ENCODE peak calls at places on chromosomes 2 and 18, in eight cellular contexts. P is chondrocyte, J is fibroblast of pulmonary artery, Z is mucosa of descending colon, R is ovary, N is AG04450, T is foreskin fibroblast, G is DND-41. X is an unnamed sample.
A peak's percentile ranks its signal among the peaks of the same experiment; 100 is the strongest.

GRCh38 chr2:112185131-112185530 is 46.9 kb downstream of the FBLN7 start:
- DNase-seq in P (no peak), J (no peak), Z (no peak), R (no peak), N (no peak), T (no peak), G (no peak), X (no peak)

GRCh38 chr2:122078451-122078850 is 323.0 kb downstream of the TSN start:
- DNase-seq in P (no peak), J (peak; percentile 76), Z (no peak), R (no peak), N (no peak), T (no peak), G (no peak), X (no peak)

GRCh38 chr2:111106720-111107119 is 14.0 kb upstream of the BCL2L11 start:
- DNase-seq in P (no peak), J (no peak), Z (no peak), R (no peak), N (no peak), T (no peak), G (no peak), X (no peak)

GRCh38 chr2:232633413-232634318 is at the start of gene EFHD1:
- DNase-seq in P (peak; percentile 98), J (peak; percentile 44), Z (peak; percentile 63), R (peak; percentile 88), N (no peak), T (peak; percentile 85), G (no peak), X (peak; percentile 77)

GRCh38 chr2:229273384-229274338 is 2.6 kb upstream of the PID1 start:
- DNase-seq in P (no peak), J (peak; percentile 88), Z (peak; percentile 90), R (peak; percentile 45), N (peak; percentile 23), T (peak; percentile 89), G (peak; percentile 18), X (peak; percentile 92)

GRCh38 chr2:193966590-193966989 is 1690.4 kb upstream of the SLC39A10 start:
- DNase-seq in P (no peak), J (peak; percentile 87), Z (no peak), R (no peak), N (peak; percentile 3), T (peak; percentile 77), G (no peak), X (no peak)

GRCh38 chr2:233995985-233996384 is 54.5 kb upstream of the SPP2 start:
- DNase-seq in P (no peak), J (peak; percentile 31), Z (no peak), R (no peak), N (no peak), T (peak; percentile 58), G (no peak), X (no peak)

GRCh38 chr2:159124931-159125467 is 156.6 kb downstream of the TANC1 start:
- DNase-seq in P (no peak), J (no peak), Z (peak; percentile 67), R (no peak), N (no peak), T (peak; percentile 24), G (no peak), X (no peak)

GRCh38 chr2:2768476-2768875 is 437.4 kb upstream of the MYT1L start:
- DNase-seq in P (no peak), J (no peak), Z (no peak), R (no peak), N (no peak), T (no peak), G (no peak), X (no peak)

GRCh38 chr18:30566877-30567276 is 475.7 kb downstream of the DSC3 start:
- DNase-seq in P (no peak), J (no peak), Z (no peak), R (no peak), N (no peak), T (no peak), G (no peak), X (no peak)

DNA sequence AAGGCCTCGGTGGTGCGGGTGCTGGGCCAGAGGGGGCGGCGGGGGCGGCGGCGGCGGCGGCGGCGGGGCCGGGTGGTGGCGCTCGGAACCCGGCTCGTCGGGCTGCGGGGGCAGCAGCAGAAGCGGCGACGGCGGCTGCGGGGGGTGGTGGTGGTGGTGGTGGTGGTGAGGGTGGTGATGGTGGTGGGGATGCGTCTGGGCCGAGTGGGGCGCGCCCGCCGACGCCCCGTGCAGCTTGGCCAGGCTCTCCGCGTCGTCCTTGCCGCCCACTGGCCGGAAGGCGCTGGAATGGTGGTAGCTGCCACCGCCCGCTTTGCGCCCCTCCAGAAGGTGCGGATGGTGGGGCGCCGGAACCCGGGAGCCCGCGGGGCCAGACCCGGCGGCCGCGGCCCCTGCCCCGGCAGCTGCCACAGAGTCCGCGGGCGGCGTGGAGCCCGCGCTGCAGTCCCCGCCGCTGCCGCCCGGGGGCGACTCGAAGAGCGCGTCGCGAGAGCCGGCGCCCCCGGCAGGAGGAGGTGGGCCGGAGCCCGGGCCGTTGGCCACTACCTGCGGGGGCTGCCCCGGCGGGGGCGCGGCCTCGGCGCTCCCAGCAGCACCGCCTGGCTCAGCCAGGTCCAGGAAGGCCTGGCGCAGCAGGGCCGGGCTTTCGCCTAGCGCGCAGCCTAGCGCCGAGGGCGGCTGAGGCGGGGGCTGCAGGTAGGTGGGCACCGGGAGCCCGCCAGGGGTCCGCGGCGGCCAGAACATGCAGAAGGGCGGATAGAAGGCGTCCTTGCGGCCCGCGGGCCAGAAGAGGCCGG is 4.2 kb downstream of the SKOR2 start:
- DNase-seq in P (no peak), J (no peak), Z (no peak), R (no peak), N (no peak), T (no peak), G (no peak), X (no peak)
- TF ChIP-seq CTCF in P (peak; percentile 71), J (no peak), Z (no peak), R (no peak), N (peak; percentile 2), T (no peak), G (no peak), X (no peak)

DNA sequence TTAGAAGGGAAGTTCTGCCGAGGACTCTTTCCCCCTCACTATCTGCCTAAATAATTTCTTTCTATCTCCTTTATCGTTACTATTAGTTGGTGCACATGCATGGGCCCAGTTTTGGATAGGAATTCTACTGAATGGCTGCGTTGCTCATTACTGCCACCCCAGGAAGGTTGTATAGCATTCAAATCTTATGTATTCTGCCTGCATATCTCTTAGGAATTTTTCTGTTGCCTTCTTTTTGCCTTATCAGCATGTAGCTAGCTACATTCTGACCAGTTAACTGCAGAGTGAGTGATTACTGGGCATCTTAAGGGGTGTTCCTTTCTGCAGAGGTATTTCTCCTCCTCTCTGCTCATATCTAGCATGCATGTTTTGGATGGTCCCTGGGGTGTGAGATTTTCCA is 239.6 kb downstream of the TDRD15 start:
- DNase-seq in P (no peak), J (no peak), Z (no peak), R (no peak), N (no peak), T (no peak), G (no peak), X (no peak)
- TF ChIP-seq CTCF in P (no peak), J (no peak), Z (no peak), R (no peak), N (peak; percentile 5), T (no peak), G (peak; percentile 11), X (no peak)

DNA sequence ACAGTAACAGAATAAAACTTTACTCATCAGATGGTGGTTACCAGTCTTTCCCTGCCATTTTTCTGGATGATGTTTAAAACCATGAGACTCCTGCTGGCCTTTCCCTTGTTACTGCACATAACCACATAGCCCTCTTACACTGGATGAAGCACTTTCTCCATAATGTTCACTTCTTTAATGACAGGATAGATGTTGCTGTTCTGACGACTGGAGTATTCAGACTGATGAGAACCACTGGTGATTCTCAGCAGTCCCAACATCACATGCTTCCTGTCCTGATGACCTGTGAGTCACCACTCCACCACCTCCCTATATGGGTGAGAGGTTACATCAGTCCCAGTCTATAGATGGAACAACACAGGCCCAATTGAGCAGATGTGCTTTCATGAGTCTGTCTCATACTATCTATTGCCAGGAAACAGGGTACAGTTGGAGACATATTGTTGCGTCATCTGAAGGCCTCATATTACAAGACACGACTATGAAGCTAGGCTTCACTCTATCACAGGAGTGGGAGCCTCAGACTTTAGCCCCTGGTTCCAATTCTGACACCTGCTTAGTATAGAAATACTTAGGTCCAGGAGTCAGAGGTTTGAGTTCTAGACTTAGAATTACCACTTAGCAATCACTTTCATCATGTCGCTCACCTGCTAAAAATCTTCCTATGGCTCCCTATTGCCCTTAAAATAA is 145.7 kb upstream of the KLF7 start:
- DNase-seq in P (no peak), J (peak; percentile 99), Z (peak; percentile 28), R (no peak), N (peak; percentile 93), T (peak; percentile 99), G (no peak), X (peak; percentile 28)
- TF ChIP-seq CTCF in P (peak; percentile 71), J (peak; percentile 66), Z (no peak), R (no peak), N (peak; percentile 59), T (peak; percentile 47), G (no peak), X (no peak)

DNA sequence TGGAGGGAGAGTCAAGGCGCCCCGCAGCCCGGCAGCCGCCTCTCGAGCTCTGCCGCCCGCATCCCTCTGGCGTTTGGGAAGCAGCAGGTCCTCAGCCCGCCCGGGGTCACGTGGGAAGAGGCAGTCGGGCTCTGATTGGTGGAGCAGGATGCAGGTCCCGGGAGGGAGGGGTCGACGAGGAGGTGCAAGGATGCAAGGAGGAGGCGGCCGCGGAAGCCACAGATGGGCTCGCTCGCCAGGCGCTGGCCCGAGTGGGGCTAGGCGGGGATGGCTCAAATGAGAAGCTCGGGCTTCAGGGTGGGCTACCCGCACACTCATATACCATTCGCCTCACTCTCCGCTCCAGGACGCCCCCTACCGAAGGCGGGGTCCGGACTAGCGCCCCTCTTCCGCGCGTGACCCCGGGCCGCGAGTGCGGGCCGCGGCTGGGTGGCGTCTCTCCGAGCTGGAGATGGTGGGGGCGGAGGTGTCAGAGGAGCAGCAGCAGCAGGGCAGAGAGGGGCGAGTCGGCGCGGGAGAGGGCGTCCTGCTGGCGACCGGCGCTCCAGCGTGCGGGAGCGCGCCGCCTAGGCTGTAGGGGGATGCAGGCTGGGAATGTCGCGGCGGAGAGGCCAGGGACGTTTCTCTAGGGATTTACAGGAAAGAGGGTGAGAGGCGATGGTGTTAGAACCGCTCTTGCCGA is at the start of gene TMEFF2:
- DNase-seq in P (peak; percentile 98), J (peak; percentile 69), Z (peak; percentile 12), R (peak; percentile 50), N (peak; percentile 66), T (peak; percentile 96), G (no peak), X (peak; percentile 44)
- TF ChIP-seq CTCF in P (peak; percentile 78), J (peak; percentile 5), Z (no peak), R (no peak), N (peak; percentile 47), T (peak; percentile 5), G (no peak), X (no peak)

DNA sequence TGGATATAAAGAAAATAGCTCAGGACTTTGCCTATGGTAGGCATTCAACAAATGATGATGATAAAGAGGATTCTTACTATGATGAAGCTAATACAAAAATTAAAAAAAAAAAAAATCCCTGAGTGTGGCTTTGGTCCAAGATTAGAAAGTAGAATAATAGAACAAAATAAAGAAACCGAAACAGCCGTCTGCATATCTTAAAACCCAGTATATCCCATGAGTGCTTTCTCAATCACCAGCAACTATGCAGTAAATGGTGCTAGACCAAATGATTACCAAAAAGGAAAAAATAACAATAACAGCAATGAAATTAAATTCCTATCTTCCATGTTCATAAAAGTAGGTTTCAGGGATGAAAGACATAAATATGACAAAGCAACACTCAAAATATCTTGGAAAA is 59.3 kb upstream of the DCC start:
- DNase-seq in P (no peak), J (no peak), Z (no peak), R (no peak), N (no peak), T (no peak), G (no peak), X (no peak)
- TF ChIP-seq CTCF in P (no peak), J (no peak), Z (no peak), R (no peak), N (no peak), T (no peak), G (no peak), X (no peak)

X was measured in colonic mucosa.